ENCODE peak calls at places on chromosome 1, in six cellular contexts. One of them, this sample, is unnamed.

GRCh38 chr1:180380259-180381183 is 121.9 kb downstream of the ACBD6 start:
- DNase-seq in cardiac fibroblast: no peak
- DNase-seq in cardiac muscle cell: no peak
- DNase-seq in MM.1S: no peak
- DNase-seq in AG04450: no peak
- DNase-seq in AG10803: no peak
- DNase-seq in this sample: no peak

GRCh38 chr1:171794085-171794484 is 12.6 kb downstream of the METTL13 start:
- DNase-seq in cardiac fibroblast: peak
- DNase-seq in cardiac muscle cell: peak
- DNase-seq in MM.1S: no peak
- DNase-seq in AG04450: no peak
- DNase-seq in AG10803: peak
- DNase-seq in this sample: no peak

GRCh38 chr1:239810071-239810481 is 281.6 kb upstream of the FMN2 start:
- DNase-seq in cardiac fibroblast: no peak
- DNase-seq in cardiac muscle cell: no peak
- DNase-seq in MM.1S: no peak
- DNase-seq in AG04450: no peak
- DNase-seq in AG10803: peak
- DNase-seq in this sample: no peak

GRCh38 chr1:243926803-243927245 is 76.8 kb upstream of the AKT3 start:
- DNase-seq in cardiac fibroblast: peak
- DNase-seq in cardiac muscle cell: peak
- DNase-seq in MM.1S: no peak
- DNase-seq in AG04450: peak
- DNase-seq in AG10803: peak
- DNase-seq in this sample: no peak

GRCh38 chr1:197908695-197909336 is 6.4 kb downstream of the C1orf53 start:
- DNase-seq in cardiac fibroblast: no peak
- DNase-seq in cardiac muscle cell: no peak
- DNase-seq in MM.1S: no peak
- DNase-seq in AG04450: no peak
- DNase-seq in AG10803: no peak
- DNase-seq in this sample: peak

GRCh38 chr1:67970088-67970487 is 80.3 kb downstream of the DIRAS3 start:
- DNase-seq in cardiac fibroblast: peak
- DNase-seq in cardiac muscle cell: peak
- DNase-seq in MM.1S: no peak
- DNase-seq in AG04450: no peak
- DNase-seq in AG10803: peak
- DNase-seq in this sample: no peak

GRCh38 chr1:193105821-193106177 is 585 bp upstream of the GLRX2 start:
- DNase-seq in cardiac fibroblast: no peak
- DNase-seq in cardiac muscle cell: no peak
- DNase-seq in MM.1S: no peak
- DNase-seq in AG04450: no peak
- DNase-seq in AG10803: no peak
- DNase-seq in this sample: no peak

GRCh38 chr1:10867138-10867721 is 70.8 kb upstream of the CASZ1 start:
- DNase-seq in cardiac fibroblast: peak
- DNase-seq in cardiac muscle cell: peak
- DNase-seq in MM.1S: peak
- DNase-seq in AG04450: no peak
- DNase-seq in AG10803: no peak
- DNase-seq in this sample: peak

GRCh38 chr1:151056149-151056548 is 3.3 kb downstream of the CDC42SE1 start:
- DNase-seq in cardiac fibroblast: no peak
- DNase-seq in cardiac muscle cell: no peak
- DNase-seq in MM.1S: peak
- DNase-seq in AG04450: no peak
- DNase-seq in AG10803: no peak
- DNase-seq in this sample: no peak

GRCh38 chr1:241934843-241935242 is 22.7 kb upstream of the BECN2 start:
- DNase-seq in cardiac fibroblast: no peak
- DNase-seq in cardiac muscle cell: no peak
- DNase-seq in MM.1S: no peak
- DNase-seq in AG04450: no peak
- DNase-seq in AG10803: no peak
- DNase-seq in this sample: no peak

GRCh38 chr1:20584890-20585289 is 4.0 kb upstream of the CDA start:
- DNase-seq in cardiac fibroblast: peak
- DNase-seq in cardiac muscle cell: peak
- DNase-seq in MM.1S: no peak
- DNase-seq in AG04450: no peak
- DNase-seq in AG10803: no peak
- DNase-seq in this sample: no peak

GRCh38 chr1:151512801-151513625 is 1.8 kb downstream of the CGN start:
- DNase-seq in cardiac fibroblast: no peak
- DNase-seq in cardiac muscle cell: no peak
- DNase-seq in MM.1S: no peak
- DNase-seq in AG04450: no peak
- DNase-seq in AG10803: no peak
- DNase-seq in this sample: no peak

GRCh38 chr1:35261412-35262120 is 6.9 kb upstream of the ZMYM4 start:
- DNase-seq in cardiac fibroblast: no peak
- DNase-seq in cardiac muscle cell: no peak
- DNase-seq in MM.1S: no peak
- DNase-seq in AG04450: no peak
- DNase-seq in AG10803: no peak
- DNase-seq in this sample: no peak

GRCh38 chr1:35268282-35269189 is at the start of gene ZMYM4:
- DNase-seq in cardiac fibroblast: peak
- DNase-seq in cardiac muscle cell: peak
- DNase-seq in MM.1S: peak
- DNase-seq in AG04450: peak
- DNase-seq in AG10803: peak
- DNase-seq in this sample: peak

GRCh38 chr1:35264861-35265260 is 3.6 kb upstream of the ZMYM4 start:
- DNase-seq in cardiac fibroblast: peak
- DNase-seq in cardiac muscle cell: peak
- DNase-seq in MM.1S: no peak
- DNase-seq in AG04450: no peak
- DNase-seq in AG10803: peak
- DNase-seq in this sample: no peak

GRCh38 chr1:35266306-35266705 is 2.2 kb upstream of the ZMYM4 start:
- DNase-seq in cardiac fibroblast: no peak
- DNase-seq in cardiac muscle cell: no peak
- DNase-seq in MM.1S: no peak
- DNase-seq in AG04450: no peak
- DNase-seq in AG10803: no peak
- DNase-seq in this sample: no peak

GRCh38 chr1:35264035-35264434 is 4.5 kb upstream of the ZMYM4 start:
- DNase-seq in cardiac fibroblast: no peak
- DNase-seq in cardiac muscle cell: no peak
- DNase-seq in MM.1S: peak
- DNase-seq in AG04450: no peak
- DNase-seq in AG10803: no peak
- DNase-seq in this sample: no peak
- TF ChIP-seq CTCF in cardiac fibroblast: no peak
- TF ChIP-seq CTCF in cardiac muscle cell: no peak
- TF ChIP-seq CTCF in MM.1S: no peak
- TF ChIP-seq CTCF in AG04450: no peak
- TF ChIP-seq CTCF in AG10803: no peak
- TF ChIP-seq CTCF in this sample: no peak

DNA sequence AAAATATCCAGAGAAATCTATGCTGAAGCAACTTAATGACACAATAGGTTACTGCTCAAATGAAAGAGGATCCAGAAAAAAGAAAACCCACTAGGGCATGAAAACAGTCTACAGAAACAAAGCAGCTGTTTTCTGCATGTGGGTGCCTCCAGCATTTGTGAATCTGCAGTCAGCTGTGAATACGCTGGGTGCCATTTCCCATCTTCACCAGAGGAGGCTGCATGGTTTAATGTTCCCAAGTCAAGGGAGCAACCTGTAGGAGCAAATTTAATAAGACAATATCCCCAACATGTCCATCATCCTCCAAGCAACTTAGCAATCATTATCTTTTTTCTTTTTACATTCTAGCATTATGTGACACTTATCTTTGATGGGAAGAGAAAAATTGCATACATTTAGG is 396.6 kb downstream of the BRINP2 start:
- DNase-seq in cardiac fibroblast: peak
- DNase-seq in cardiac muscle cell: peak
- DNase-seq in MM.1S: no peak
- DNase-seq in AG04450: peak
- DNase-seq in AG10803: peak
- DNase-seq in this sample: no peak
- TF ChIP-seq CTCF in cardiac fibroblast: peak
- TF ChIP-seq CTCF in cardiac muscle cell: peak
- TF ChIP-seq CTCF in MM.1S: peak
- TF ChIP-seq CTCF in AG04450: peak
- TF ChIP-seq CTCF in AG10803: peak
- TF ChIP-seq CTCF in this sample: no peak

GRCh38 chr1:30904962-30905335 is 3.6 kb downstream of the SDC3 start:
- DNase-seq in cardiac fibroblast: no peak
- DNase-seq in cardiac muscle cell: no peak
- DNase-seq in MM.1S: no peak
- DNase-seq in AG04450: no peak
- DNase-seq in AG10803: no peak
- DNase-seq in this sample: no peak
- TF ChIP-seq CTCF in cardiac fibroblast: no peak
- TF ChIP-seq CTCF in cardiac muscle cell: no peak
- TF ChIP-seq CTCF in MM.1S: no peak
- TF ChIP-seq CTCF in AG04450: no peak
- TF ChIP-seq CTCF in AG10803: no peak
- TF ChIP-seq CTCF in this sample: no peak

DNA sequence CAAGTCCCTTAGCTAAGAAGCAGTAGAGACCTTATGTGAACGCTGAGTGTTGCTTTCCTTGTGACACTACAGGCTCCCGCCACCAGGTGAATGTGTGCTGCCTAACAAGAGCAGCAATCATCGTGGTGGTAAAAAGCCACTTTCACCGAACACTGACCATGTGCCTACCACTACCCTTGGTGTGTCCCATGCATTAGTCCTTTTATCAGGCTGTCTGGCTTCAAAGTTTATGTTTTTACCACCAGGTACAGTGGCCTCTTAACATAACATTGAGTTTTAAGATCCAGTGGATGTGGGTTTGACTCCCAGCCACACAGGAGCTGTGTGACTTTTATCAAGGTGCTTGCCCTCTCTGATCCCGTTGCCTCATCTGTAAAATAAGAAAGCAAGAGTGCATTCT is 1.7 kb downstream of the C1QB start:
- DNase-seq in cardiac fibroblast: no peak
- DNase-seq in cardiac muscle cell: no peak
- DNase-seq in MM.1S: no peak
- DNase-seq in AG04450: no peak
- DNase-seq in AG10803: no peak
- DNase-seq in this sample: no peak
- TF ChIP-seq CTCF in cardiac fibroblast: no peak
- TF ChIP-seq CTCF in cardiac muscle cell: no peak
- TF ChIP-seq CTCF in MM.1S: no peak
- TF ChIP-seq CTCF in AG04450: peak
- TF ChIP-seq CTCF in AG10803: no peak
- TF ChIP-seq CTCF in this sample: no peak

GRCh38 chr1:206708882-206709281 is 24.2 kb downstream of the MAPKAPK2 start:
- DNase-seq in cardiac fibroblast: peak
- DNase-seq in cardiac muscle cell: peak
- DNase-seq in MM.1S: no peak
- DNase-seq in AG04450: no peak
- DNase-seq in AG10803: no peak
- DNase-seq in this sample: no peak

GRCh38 chr1:206709322-206709721 is 24.6 kb downstream of the MAPKAPK2 start:
- DNase-seq in cardiac fibroblast: no peak
- DNase-seq in cardiac muscle cell: no peak
- DNase-seq in MM.1S: no peak
- DNase-seq in AG04450: no peak
- DNase-seq in AG10803: no peak
- DNase-seq in this sample: no peak

GRCh38 chr1:206706298-206706791 is 21.6 kb downstream of the MAPKAPK2 start:
- DNase-seq in cardiac fibroblast: peak
- DNase-seq in cardiac muscle cell: peak
- DNase-seq in MM.1S: no peak
- DNase-seq in AG04450: peak
- DNase-seq in AG10803: peak
- DNase-seq in this sample: no peak

GRCh38 chr1:206706806-206707205 is 22.1 kb downstream of the MAPKAPK2 start:
- DNase-seq in cardiac fibroblast: no peak
- DNase-seq in cardiac muscle cell: no peak
- DNase-seq in MM.1S: no peak
- DNase-seq in AG04450: no peak
- DNase-seq in AG10803: no peak
- DNase-seq in this sample: no peak

GRCh38 chr1:206708058-206708457 is 23.4 kb downstream of the MAPKAPK2 start:
- DNase-seq in cardiac fibroblast: no peak
- DNase-seq in cardiac muscle cell: no peak
- DNase-seq in MM.1S: peak
- DNase-seq in AG04450: no peak
- DNase-seq in AG10803: no peak
- DNase-seq in this sample: no peak
- TF ChIP-seq CTCF in cardiac fibroblast: no peak
- TF ChIP-seq CTCF in cardiac muscle cell: no peak
- TF ChIP-seq CTCF in MM.1S: no peak
- TF ChIP-seq CTCF in AG04450: no peak
- TF ChIP-seq CTCF in AG10803: no peak
- TF ChIP-seq CTCF in this sample: no peak

DNA sequence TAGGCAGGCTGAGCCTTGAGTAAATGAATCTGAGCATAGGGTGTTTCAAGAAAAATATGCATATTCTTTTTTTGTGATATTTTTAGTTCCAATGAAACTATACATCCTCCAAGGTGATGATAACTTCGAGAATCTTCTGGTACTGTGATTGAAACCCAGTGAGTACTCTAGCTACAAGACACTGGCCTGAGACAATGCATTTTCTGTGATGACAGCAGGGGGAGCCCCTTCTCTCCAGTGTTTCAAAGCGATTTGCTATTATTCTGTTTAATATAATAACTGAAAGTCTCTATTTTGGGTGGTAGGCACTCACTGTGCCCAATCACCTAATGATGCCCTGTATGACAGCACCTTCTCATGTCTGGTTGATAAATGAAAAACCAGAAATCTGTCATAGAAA is 12.1 kb downstream of the IRF2BP2 start:
- DNase-seq in cardiac fibroblast: peak
- DNase-seq in cardiac muscle cell: peak
- DNase-seq in MM.1S: peak
- DNase-seq in AG04450: no peak
- DNase-seq in AG10803: peak
- DNase-seq in this sample: peak
- TF ChIP-seq CTCF in cardiac fibroblast: peak
- TF ChIP-seq CTCF in cardiac muscle cell: peak
- TF ChIP-seq CTCF in MM.1S: peak
- TF ChIP-seq CTCF in AG04450: peak
- TF ChIP-seq CTCF in AG10803: peak
- TF ChIP-seq CTCF in this sample: peak

GRCh38 chr1:62111084-62111483 is 83.6 kb upstream of the L1TD1 start:
- DNase-seq in cardiac fibroblast: no peak
- DNase-seq in cardiac muscle cell: no peak
- DNase-seq in MM.1S: no peak
- DNase-seq in AG04450: no peak
- DNase-seq in AG10803: no peak
- DNase-seq in this sample: no peak
- TF ChIP-seq CTCF in cardiac fibroblast: no peak
- TF ChIP-seq CTCF in cardiac muscle cell: no peak
- TF ChIP-seq CTCF in MM.1S: no peak
- TF ChIP-seq CTCF in AG04450: no peak
- TF ChIP-seq CTCF in AG10803: no peak
- TF ChIP-seq CTCF in this sample: no peak

This sample was measured in activated B cell treated with CpG ODN at 0.5 μM for 24 hours.